ENCODE peak calls at places on chromosomes 3 and 15, in nine cellular contexts. One of them, this sample, is unnamed. For H3K9me3, the result is how much of the 10 kb centered on the place peaks cover.

GRCh38 chr3:150345021-150345538 is 63.0 kb upstream of the TSC22D2 start:
- DNase-seq in left ventricle myocardium inferior: no peak
- DNase-seq in heart left ventricle: no peak
- DNase-seq in astrocyte: peak
- DNase-seq in CD4-positive, alpha-beta T cell: no peak
- DNase-seq in H9: peak
- DNase-seq in left lung: no peak
- DNase-seq in lung: no peak
- DNase-seq in HCT116: peak
- DNase-seq in this sample: no peak

GRCh38 chr3:43876648-43877047 is 185.9 kb downstream of the ABHD5 start:
- DNase-seq in astrocyte: no peak
- DNase-seq in CD4-positive, alpha-beta T cell: no peak
- DNase-seq in left lung: no peak
- DNase-seq in heart left ventricle: no peak
- DNase-seq in H9: no peak
- DNase-seq in left ventricle myocardium inferior: no peak
- DNase-seq in HCT116: no peak
- DNase-seq in lung: no peak
- DNase-seq in this sample: no peak

GRCh38 chr15:45799508-45799907 is 164.7 kb downstream of the SQOR start:
- DNase-seq in CD4-positive, alpha-beta T cell: no peak
- DNase-seq in left lung: no peak
- DNase-seq in HCT116: no peak
- DNase-seq in astrocyte: no peak
- DNase-seq in heart left ventricle: no peak
- DNase-seq in H9: no peak
- DNase-seq in left ventricle myocardium inferior: no peak
- DNase-seq in lung: no peak
- DNase-seq in this sample: no peak

GRCh38 chr15:77674327-77674726 is 41.6 kb upstream of the LINGO1 start:
- DNase-seq in left ventricle myocardium inferior: no peak
- DNase-seq in lung: no peak
- DNase-seq in H9: no peak
- DNase-seq in left lung: no peak
- DNase-seq in astrocyte: no peak
- DNase-seq in heart left ventricle: no peak
- DNase-seq in HCT116: no peak
- DNase-seq in CD4-positive, alpha-beta T cell: no peak
- DNase-seq in this sample: no peak

GRCh38 chr15:82951472-82952155 is 906 bp downstream of the HOMER2 start:
- DNase-seq in lung: no peak
- DNase-seq in H9: no peak
- DNase-seq in CD4-positive, alpha-beta T cell: no peak
- DNase-seq in left lung: no peak
- DNase-seq in left ventricle myocardium inferior: no peak
- DNase-seq in HCT116: no peak
- DNase-seq in heart left ventricle: no peak
- DNase-seq in astrocyte: peak
- DNase-seq in this sample: no peak

GRCh38 chr15:84725001-84725491 is 9.1 kb upstream of the SEC11A start:
- DNase-seq in left lung: no peak
- DNase-seq in CD4-positive, alpha-beta T cell: no peak
- DNase-seq in left ventricle myocardium inferior: no peak
- DNase-seq in lung: no peak
- DNase-seq in HCT116: no peak
- DNase-seq in H9: no peak
- DNase-seq in astrocyte: peak
- DNase-seq in heart left ventricle: peak
- DNase-seq in this sample: peak

GRCh38 chr15:66777054-66777453 is 75.0 kb downstream of the SMAD6 start:
- DNase-seq in CD4-positive, alpha-beta T cell: no peak
- DNase-seq in heart left ventricle: no peak
- DNase-seq in H9: no peak
- DNase-seq in astrocyte: no peak
- DNase-seq in lung: no peak
- DNase-seq in left ventricle myocardium inferior: no peak
- DNase-seq in left lung: no peak
- DNase-seq in HCT116: no peak
- DNase-seq in this sample: no peak

GRCh38 chr3:113773381-113773780 is 26.5 kb downstream of the ATP6V1A start:
- DNase-seq in HCT116: no peak
- DNase-seq in astrocyte: peak
- DNase-seq in H9: no peak
- DNase-seq in lung: no peak
- DNase-seq in heart left ventricle: no peak
- DNase-seq in left ventricle myocardium inferior: no peak
- DNase-seq in left lung: no peak
- DNase-seq in CD4-positive, alpha-beta T cell: no peak
- DNase-seq in this sample: no peak

GRCh38 chr3:142447308-142447851 is 457 bp downstream of the XRN1 start:
- DNase-seq in heart left ventricle: peak
- DNase-seq in left lung: peak
- DNase-seq in left ventricle myocardium inferior: peak
- DNase-seq in astrocyte: peak
- DNase-seq in CD4-positive, alpha-beta T cell: peak
- DNase-seq in H9: no peak
- DNase-seq in HCT116: peak
- DNase-seq in lung: peak
- DNase-seq in this sample: peak

GRCh38 chr3:179775416-179776122 is 122.7 kb downstream of the USP13 start:
- DNase-seq in HCT116: no peak
- DNase-seq in CD4-positive, alpha-beta T cell: no peak
- DNase-seq in astrocyte: no peak
- DNase-seq in lung: no peak
- DNase-seq in H9: no peak
- DNase-seq in left lung: no peak
- DNase-seq in heart left ventricle: no peak
- DNase-seq in left ventricle myocardium inferior: no peak
- DNase-seq in this sample: no peak

GRCh38 chr3:20589275-20589674 is 403.3 kb upstream of the SGO1 start:
- DNase-seq in H9: no peak
- DNase-seq in lung: no peak
- DNase-seq in astrocyte: no peak
- DNase-seq in heart left ventricle: no peak
- DNase-seq in HCT116: no peak
- DNase-seq in CD4-positive, alpha-beta T cell: no peak
- DNase-seq in left ventricle myocardium inferior: no peak
- DNase-seq in left lung: no peak
- DNase-seq in this sample: no peak

GRCh38 chr3:184595726-184596125 is 34.1 kb downstream of the EPHB3 start:
- DNase-seq in lung: no peak
- DNase-seq in left ventricle myocardium inferior: no peak
- DNase-seq in heart left ventricle: no peak
- DNase-seq in astrocyte: no peak
- DNase-seq in CD4-positive, alpha-beta T cell: no peak
- DNase-seq in HCT116: no peak
- DNase-seq in left lung: peak
- DNase-seq in H9: no peak
- DNase-seq in this sample: no peak

DNA sequence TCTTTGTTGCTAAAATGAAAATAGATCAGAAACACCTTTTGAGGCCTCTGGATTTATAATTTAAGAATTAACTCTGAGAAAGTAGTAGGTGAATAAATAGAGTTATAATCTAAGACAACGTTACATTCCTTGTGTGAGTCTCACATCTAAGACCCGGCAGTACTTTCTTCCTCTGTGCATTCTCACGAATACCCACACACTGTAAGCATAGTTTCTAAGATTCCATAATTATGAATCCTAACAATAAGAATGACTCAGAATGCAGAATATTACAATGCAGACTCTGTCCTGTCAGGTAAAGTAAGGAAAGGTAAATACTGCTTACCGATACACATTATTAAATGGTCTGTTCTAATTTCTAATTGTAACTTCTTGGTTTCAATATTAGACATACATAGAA is 257.7 kb upstream of the CNTN6 start:
- DNase-seq in astrocyte: no peak
- DNase-seq in lung: no peak
- DNase-seq in HCT116: no peak
- DNase-seq in heart left ventricle: no peak
- DNase-seq in CD4-positive, alpha-beta T cell: no peak
- DNase-seq in left lung: no peak
- DNase-seq in H9: no peak
- DNase-seq in left ventricle myocardium inferior: no peak
- DNase-seq in this sample: no peak
- H3K9me3 ChIP-seq in astrocyte: under half
- H3K9me3 ChIP-seq in lung: under half
- H3K9me3 ChIP-seq in HCT116: under half
- H3K9me3 ChIP-seq in heart left ventricle: under half
- H3K9me3 ChIP-seq in CD4-positive, alpha-beta T cell: under half
- H3K9me3 ChIP-seq in left lung: under half
- H3K9me3 ChIP-seq in H9: under half
- H3K9me3 ChIP-seq in left ventricle myocardium inferior: under half
- H3K9me3 ChIP-seq in this sample: under half

GRCh38 chr15:94970831-94971230 is 739.5 kb downstream of the MCTP2 start:
- DNase-seq in left ventricle myocardium inferior: no peak
- DNase-seq in HCT116: no peak
- DNase-seq in H9: no peak
- DNase-seq in CD4-positive, alpha-beta T cell: no peak
- DNase-seq in lung: no peak
- DNase-seq in heart left ventricle: no peak
- DNase-seq in left lung: no peak
- DNase-seq in astrocyte: no peak
- DNase-seq in this sample: no peak

GRCh38 chr15:94963953-94964352 is 732.6 kb downstream of the MCTP2 start:
- DNase-seq in H9: no peak
- DNase-seq in HCT116: no peak
- DNase-seq in astrocyte: no peak
- DNase-seq in lung: no peak
- DNase-seq in left lung: no peak
- DNase-seq in CD4-positive, alpha-beta T cell: no peak
- DNase-seq in left ventricle myocardium inferior: no peak
- DNase-seq in heart left ventricle: no peak
- DNase-seq in this sample: no peak

GRCh38 chr15:94965593-94965992 is 734.2 kb downstream of the MCTP2 start:
- DNase-seq in astrocyte: no peak
- DNase-seq in CD4-positive, alpha-beta T cell: no peak
- DNase-seq in left lung: no peak
- DNase-seq in lung: no peak
- DNase-seq in HCT116: no peak
- DNase-seq in left ventricle myocardium inferior: no peak
- DNase-seq in H9: no peak
- DNase-seq in heart left ventricle: no peak
- DNase-seq in this sample: no peak

GRCh38 chr15:94970096-94970495 is 738.7 kb downstream of the MCTP2 start:
- DNase-seq in lung: no peak
- DNase-seq in left ventricle myocardium inferior: no peak
- DNase-seq in astrocyte: no peak
- DNase-seq in HCT116: no peak
- DNase-seq in heart left ventricle: no peak
- DNase-seq in H9: no peak
- DNase-seq in left lung: no peak
- DNase-seq in CD4-positive, alpha-beta T cell: no peak
- DNase-seq in this sample: no peak

GRCh38 chr15:94968133-94968532 is 736.8 kb downstream of the MCTP2 start:
- DNase-seq in lung: no peak
- DNase-seq in H9: no peak
- DNase-seq in left ventricle myocardium inferior: no peak
- DNase-seq in astrocyte: no peak
- DNase-seq in HCT116: no peak
- DNase-seq in left lung: no peak
- DNase-seq in heart left ventricle: no peak
- DNase-seq in CD4-positive, alpha-beta T cell: no peak
- DNase-seq in this sample: no peak
- H3K9me3 ChIP-seq in lung: under half
- H3K9me3 ChIP-seq in H9: under half
- H3K9me3 ChIP-seq in left ventricle myocardium inferior: under half
- H3K9me3 ChIP-seq in astrocyte: under half
- H3K9me3 ChIP-seq in HCT116: under half
- H3K9me3 ChIP-seq in left lung: under half
- H3K9me3 ChIP-seq in heart left ventricle: under half
- H3K9me3 ChIP-seq in CD4-positive, alpha-beta T cell: under half
- H3K9me3 ChIP-seq in this sample: under half

DNA sequence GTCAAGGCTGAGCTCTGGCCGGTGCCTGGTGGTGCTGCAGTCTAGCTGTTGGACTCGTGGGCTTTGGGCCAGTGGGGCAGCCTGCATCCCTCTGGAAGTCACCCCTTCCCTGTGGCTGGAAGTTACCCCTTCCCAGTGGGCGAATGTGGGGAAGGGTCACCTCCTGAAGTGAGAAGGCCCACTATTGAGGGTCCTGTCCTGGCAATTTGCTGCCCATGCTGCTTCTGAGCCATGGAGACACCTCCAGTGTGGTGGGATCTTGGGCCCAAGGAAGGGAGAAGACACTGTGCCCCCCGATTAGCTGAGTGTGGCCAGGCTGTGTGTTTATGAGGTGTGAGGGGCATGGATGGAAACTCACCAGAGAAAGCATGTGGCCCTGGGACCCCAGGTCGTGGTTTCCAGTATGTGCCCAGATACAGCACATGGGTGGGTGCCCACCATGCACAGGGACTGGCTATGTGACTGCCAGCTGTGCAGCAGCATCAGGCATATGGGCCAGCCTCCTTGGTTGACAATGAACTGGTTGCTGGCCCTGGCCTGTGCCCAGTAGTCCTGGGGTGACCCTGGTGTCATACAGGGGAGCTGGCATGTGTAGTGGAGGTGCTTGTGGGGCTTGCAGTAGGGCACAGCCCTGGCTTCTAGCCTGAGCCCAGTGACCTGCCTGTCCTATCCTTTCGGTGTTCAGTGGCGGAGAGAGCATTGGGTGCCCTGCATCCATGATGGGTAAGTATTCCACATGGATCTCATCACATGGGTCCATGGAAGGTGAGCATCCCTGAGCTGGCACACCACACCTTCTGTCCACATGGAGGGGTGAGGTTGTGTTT is 221.2 kb downstream of the SNRPN start:
- DNase-seq in lung: peak
- DNase-seq in heart left ventricle: peak
- DNase-seq in left lung: peak
- DNase-seq in CD4-positive, alpha-beta T cell: peak
- DNase-seq in H9: peak
- DNase-seq in left ventricle myocardium inferior: peak
- DNase-seq in astrocyte: no peak
- DNase-seq in HCT116: no peak
- DNase-seq in this sample: no peak
- H3K9me3 ChIP-seq in lung: half or more
- H3K9me3 ChIP-seq in heart left ventricle: under half
- H3K9me3 ChIP-seq in left lung: under half
- H3K9me3 ChIP-seq in CD4-positive, alpha-beta T cell: half or more
- H3K9me3 ChIP-seq in H9: half or more
- H3K9me3 ChIP-seq in left ventricle myocardium inferior: half or more
- H3K9me3 ChIP-seq in astrocyte: under half
- H3K9me3 ChIP-seq in HCT116: under half
- H3K9me3 ChIP-seq in this sample: under half

DNA sequence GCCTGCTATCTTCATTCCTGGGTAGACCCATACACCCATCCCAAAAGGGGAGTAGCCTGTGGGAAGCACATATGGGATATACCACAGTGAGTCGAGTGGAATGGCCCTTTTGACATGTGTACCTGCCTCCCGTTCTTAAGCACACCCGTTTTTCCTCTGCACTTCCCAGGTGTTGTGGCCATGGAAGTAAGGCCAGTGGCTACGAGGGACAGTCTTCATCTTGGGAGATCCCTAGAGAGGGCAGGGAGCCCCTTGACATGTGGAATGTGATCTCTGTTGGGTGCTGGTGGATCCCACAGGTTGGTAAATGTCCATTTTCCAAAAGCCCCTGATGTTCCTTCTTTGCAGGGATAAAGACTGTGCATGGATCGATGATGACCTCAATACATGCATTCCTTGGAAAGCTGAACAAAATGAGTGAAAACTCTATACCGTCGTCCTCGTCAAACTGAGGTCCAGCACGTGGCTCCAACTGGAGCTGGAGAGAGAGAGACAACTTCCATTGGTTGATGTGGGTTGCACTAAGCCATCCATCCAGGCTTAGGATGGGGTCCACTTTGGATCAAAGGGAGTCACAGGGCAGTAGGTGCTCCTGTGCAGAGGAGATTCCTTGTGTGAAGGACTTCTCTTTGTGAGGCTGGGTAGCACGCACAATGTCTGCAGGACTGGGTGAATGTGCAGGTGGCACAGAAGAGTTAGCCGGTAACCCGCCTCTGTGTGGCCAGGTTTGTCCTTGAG is 136.8 kb downstream of the SNRPN start:
- DNase-seq in CD4-positive, alpha-beta T cell: no peak
- DNase-seq in H9: peak
- DNase-seq in lung: no peak
- DNase-seq in left ventricle myocardium inferior: no peak
- DNase-seq in astrocyte: no peak
- DNase-seq in heart left ventricle: no peak
- DNase-seq in HCT116: no peak
- DNase-seq in left lung: no peak
- DNase-seq in this sample: no peak
- H3K9me3 ChIP-seq in CD4-positive, alpha-beta T cell: half or more
- H3K9me3 ChIP-seq in H9: half or more
- H3K9me3 ChIP-seq in lung: half or more
- H3K9me3 ChIP-seq in left ventricle myocardium inferior: half or more
- H3K9me3 ChIP-seq in astrocyte: under half
- H3K9me3 ChIP-seq in heart left ventricle: half or more
- H3K9me3 ChIP-seq in HCT116: under half
- H3K9me3 ChIP-seq in left lung: under half
- H3K9me3 ChIP-seq in this sample: under half

This sample was measured in SJSA1.